ENCODE peak calls at places on chromosome 6, in seven cellular contexts. One of them, this sample, is unnamed. For H3K4me1, the result is how much of the 10 kb centered on the place peaks cover.

GRCh38 chr6:164106345-164106769 is 691.8 kb downstream of the QKI start:
- DNase-seq in MM.1S: no peak
- DNase-seq in ovary: no peak
- DNase-seq in spleen: no peak
- DNase-seq in aorta: no peak
- DNase-seq in right cardiac atrium: peak
- DNase-seq in SJSA1: no peak
- DNase-seq in this sample: peak

GRCh38 chr6:5851261-5851757 is 155.4 kb downstream of the NRN1 start:
- DNase-seq in MM.1S: peak
- DNase-seq in ovary: no peak
- DNase-seq in spleen: peak
- DNase-seq in aorta: peak
- DNase-seq in right cardiac atrium: peak
- DNase-seq in SJSA1: no peak
- DNase-seq in this sample: peak

GRCh38 chr6:16698988-16699868 is 62.0 kb downstream of the ATXN1 start:
- DNase-seq in MM.1S: no peak
- DNase-seq in ovary: no peak
- DNase-seq in spleen: no peak
- DNase-seq in aorta: no peak
- DNase-seq in right cardiac atrium: no peak
- DNase-seq in SJSA1: no peak
- DNase-seq in this sample: no peak

GRCh38 chr6:21731411-21732031 is 138.0 kb downstream of the SOX4 start:
- DNase-seq in MM.1S: no peak
- DNase-seq in ovary: no peak
- DNase-seq in spleen: no peak
- DNase-seq in aorta: no peak
- DNase-seq in right cardiac atrium: no peak
- DNase-seq in SJSA1: peak
- DNase-seq in this sample: no peak

GRCh38 chr6:53469163-53469562 is 75.7 kb downstream of the GCLC start:
- DNase-seq in MM.1S: no peak
- DNase-seq in ovary: no peak
- DNase-seq in spleen: no peak
- DNase-seq in aorta: no peak
- DNase-seq in right cardiac atrium: no peak
- DNase-seq in SJSA1: no peak
- DNase-seq in this sample: no peak

GRCh38 chr6:43488667-43489276 is 11.4 kb downstream of the TJAP1 start:
- DNase-seq in MM.1S: no peak
- DNase-seq in ovary: no peak
- DNase-seq in spleen: no peak
- DNase-seq in aorta: no peak
- DNase-seq in right cardiac atrium: no peak
- DNase-seq in SJSA1: no peak
- DNase-seq in this sample: no peak

GRCh38 chr6:155171747-155172191 is 92.0 kb upstream of the CLDN20 start:
- DNase-seq in MM.1S: no peak
- DNase-seq in ovary: no peak
- DNase-seq in spleen: no peak
- DNase-seq in aorta: no peak
- DNase-seq in right cardiac atrium: no peak
- DNase-seq in SJSA1: no peak
- DNase-seq in this sample: no peak

GRCh38 chr6:29506446-29507067 is 18.8 kb upstream of the MAS1L start:
- DNase-seq in MM.1S: no peak
- DNase-seq in ovary: no peak
- DNase-seq in spleen: no peak
- DNase-seq in aorta: no peak
- DNase-seq in right cardiac atrium: no peak
- DNase-seq in SJSA1: no peak
- DNase-seq in this sample: no peak

GRCh38 chr6:71766796-71767195 is 119.6 kb upstream of the RIMS1 start:
- DNase-seq in MM.1S: no peak
- DNase-seq in ovary: no peak
- DNase-seq in spleen: no peak
- DNase-seq in aorta: no peak
- DNase-seq in right cardiac atrium: no peak
- DNase-seq in SJSA1: no peak
- DNase-seq in this sample: no peak

GRCh38 chr6:87789198-87789899 is 87.3 kb upstream of the AKIRIN2 start:
- DNase-seq in MM.1S: no peak
- DNase-seq in ovary: no peak
- DNase-seq in spleen: no peak
- DNase-seq in aorta: no peak
- DNase-seq in right cardiac atrium: peak
- DNase-seq in SJSA1: peak
- DNase-seq in this sample: no peak

DNA sequence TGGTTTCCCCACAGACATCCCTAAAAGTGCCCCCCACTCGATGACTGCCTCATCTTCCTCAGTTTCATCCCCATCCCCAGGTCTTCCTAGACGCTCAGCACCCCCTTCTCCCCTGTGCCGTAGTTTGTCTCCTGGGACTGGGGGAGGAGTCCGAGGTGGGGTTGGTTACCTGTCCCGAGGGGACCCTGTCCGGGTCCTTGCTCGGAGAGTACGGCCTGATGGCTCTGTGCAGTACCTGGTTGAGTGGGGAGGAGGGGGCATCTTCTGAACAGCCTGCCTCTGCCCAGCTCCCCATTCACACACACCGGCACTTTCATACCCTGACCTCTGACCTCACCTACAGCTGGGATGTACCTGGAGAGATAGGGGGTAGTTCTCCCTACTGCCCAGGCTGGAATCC is 2.1 kb downstream of the CUTA start:
- DNase-seq in MM.1S: no peak
- DNase-seq in ovary: no peak
- DNase-seq in spleen: peak
- DNase-seq in aorta: no peak
- DNase-seq in right cardiac atrium: no peak
- DNase-seq in SJSA1: no peak
- DNase-seq in this sample: no peak
- H3K4me1 ChIP-seq in MM.1S: under half
- H3K4me1 ChIP-seq in ovary: under half
- H3K4me1 ChIP-seq in spleen: half or more
- H3K4me1 ChIP-seq in aorta: under half
- H3K4me1 ChIP-seq in right cardiac atrium: under half
- H3K4me1 ChIP-seq in SJSA1: under half
- H3K4me1 ChIP-seq in this sample: half or more

GRCh38 chr6:117506180-117506835 is 23.8 kb downstream of the DCBLD1 start:
- DNase-seq in MM.1S: no peak
- DNase-seq in ovary: no peak
- DNase-seq in spleen: no peak
- DNase-seq in aorta: no peak
- DNase-seq in right cardiac atrium: no peak
- DNase-seq in SJSA1: peak
- DNase-seq in this sample: no peak
- H3K4me1 ChIP-seq in MM.1S: half or more
- H3K4me1 ChIP-seq in ovary: under half
- H3K4me1 ChIP-seq in spleen: under half
- H3K4me1 ChIP-seq in aorta: under half
- H3K4me1 ChIP-seq in right cardiac atrium: under half
- H3K4me1 ChIP-seq in SJSA1: half or more
- H3K4me1 ChIP-seq in this sample: under half

GRCh38 chr6:15350386-15351083 is 104.7 kb downstream of the JARID2 start:
- DNase-seq in MM.1S: no peak
- DNase-seq in ovary: no peak
- DNase-seq in spleen: no peak
- DNase-seq in aorta: no peak
- DNase-seq in right cardiac atrium: no peak
- DNase-seq in SJSA1: no peak
- DNase-seq in this sample: no peak

GRCh38 chr6:15351631-15352030 is 105.8 kb downstream of the JARID2 start:
- DNase-seq in MM.1S: no peak
- DNase-seq in ovary: peak
- DNase-seq in spleen: no peak
- DNase-seq in aorta: peak
- DNase-seq in right cardiac atrium: peak
- DNase-seq in SJSA1: peak
- DNase-seq in this sample: no peak

GRCh38 chr6:15355683-15356099 is 109.8 kb downstream of the JARID2 start:
- DNase-seq in MM.1S: no peak
- DNase-seq in ovary: no peak
- DNase-seq in spleen: no peak
- DNase-seq in aorta: no peak
- DNase-seq in right cardiac atrium: no peak
- DNase-seq in SJSA1: no peak
- DNase-seq in this sample: no peak

GRCh38 chr6:15352229-15352628 is 106.4 kb downstream of the JARID2 start:
- DNase-seq in MM.1S: no peak
- DNase-seq in ovary: no peak
- DNase-seq in spleen: no peak
- DNase-seq in aorta: no peak
- DNase-seq in right cardiac atrium: no peak
- DNase-seq in SJSA1: no peak
- DNase-seq in this sample: no peak

DNA sequence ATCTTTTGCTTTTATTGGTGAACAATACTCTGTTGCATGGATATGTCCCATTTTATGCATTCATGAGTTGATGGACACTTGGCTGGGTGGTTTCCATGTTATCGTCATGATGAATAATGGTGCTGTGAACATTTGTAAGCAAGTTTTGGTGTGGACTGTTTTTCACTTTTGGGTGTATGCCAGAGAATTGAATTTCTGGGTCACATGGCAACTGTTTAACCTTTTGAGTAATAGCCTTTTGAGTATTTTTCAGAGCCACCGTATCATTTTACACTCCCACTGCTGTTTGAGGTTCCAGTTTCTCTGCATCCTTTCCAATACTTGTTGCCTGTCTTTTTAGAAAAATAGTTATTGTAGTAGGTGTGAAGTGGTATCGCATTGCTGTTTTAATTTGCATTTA is 107.0 kb downstream of the JARID2 start:
- DNase-seq in MM.1S: no peak
- DNase-seq in ovary: no peak
- DNase-seq in spleen: no peak
- DNase-seq in aorta: no peak
- DNase-seq in right cardiac atrium: no peak
- DNase-seq in SJSA1: no peak
- DNase-seq in this sample: no peak
- H3K4me1 ChIP-seq in MM.1S: under half
- H3K4me1 ChIP-seq in ovary: under half
- H3K4me1 ChIP-seq in spleen: half or more
- H3K4me1 ChIP-seq in aorta: under half
- H3K4me1 ChIP-seq in right cardiac atrium: under half
- H3K4me1 ChIP-seq in SJSA1: under half
- H3K4me1 ChIP-seq in this sample: half or more

GRCh38 chr6:31655349-31656237 is at the start of gene APOM:
- DNase-seq in MM.1S: no peak
- DNase-seq in ovary: no peak
- DNase-seq in spleen: no peak
- DNase-seq in aorta: no peak
- DNase-seq in right cardiac atrium: no peak
- DNase-seq in SJSA1: no peak
- DNase-seq in this sample: no peak

GRCh38 chr6:31651602-31652191 is 764 bp downstream of the BAG6 start:
- DNase-seq in MM.1S: peak
- DNase-seq in ovary: no peak
- DNase-seq in spleen: no peak
- DNase-seq in aorta: no peak
- DNase-seq in right cardiac atrium: no peak
- DNase-seq in SJSA1: no peak
- DNase-seq in this sample: no peak

GRCh38 chr6:31654574-31655348 is 933 bp upstream of the APOM start:
- DNase-seq in MM.1S: no peak
- DNase-seq in ovary: no peak
- DNase-seq in spleen: no peak
- DNase-seq in aorta: no peak
- DNase-seq in right cardiac atrium: no peak
- DNase-seq in SJSA1: no peak
- DNase-seq in this sample: no peak

GRCh38 chr6:31657406-31658157 is 1.9 kb downstream of the APOM start:
- DNase-seq in MM.1S: no peak
- DNase-seq in ovary: no peak
- DNase-seq in spleen: no peak
- DNase-seq in aorta: no peak
- DNase-seq in right cardiac atrium: no peak
- DNase-seq in SJSA1: no peak
- DNase-seq in this sample: no peak

GRCh38 chr6:31652925-31653724 is 664 bp upstream of the BAG6 start:
- DNase-seq in MM.1S: peak
- DNase-seq in ovary: peak
- DNase-seq in spleen: peak
- DNase-seq in aorta: peak
- DNase-seq in right cardiac atrium: peak
- DNase-seq in SJSA1: peak
- DNase-seq in this sample: peak
- H3K4me1 ChIP-seq in MM.1S: under half
- H3K4me1 ChIP-seq in ovary: under half
- H3K4me1 ChIP-seq in spleen: half or more
- H3K4me1 ChIP-seq in aorta: under half
- H3K4me1 ChIP-seq in right cardiac atrium: under half
- H3K4me1 ChIP-seq in SJSA1: under half
- H3K4me1 ChIP-seq in this sample: under half

GRCh38 chr6:35035481-35036030 is 105.6 kb downstream of the TCP11 start:
- DNase-seq in MM.1S: no peak
- DNase-seq in ovary: no peak
- DNase-seq in spleen: no peak
- DNase-seq in aorta: no peak
- DNase-seq in right cardiac atrium: no peak
- DNase-seq in SJSA1: no peak
- DNase-seq in this sample: no peak
- H3K4me1 ChIP-seq in MM.1S: under half
- H3K4me1 ChIP-seq in ovary: under half
- H3K4me1 ChIP-seq in spleen: half or more
- H3K4me1 ChIP-seq in aorta: under half
- H3K4me1 ChIP-seq in right cardiac atrium: under half
- H3K4me1 ChIP-seq in SJSA1: under half
- H3K4me1 ChIP-seq in this sample: half or more

DNA sequence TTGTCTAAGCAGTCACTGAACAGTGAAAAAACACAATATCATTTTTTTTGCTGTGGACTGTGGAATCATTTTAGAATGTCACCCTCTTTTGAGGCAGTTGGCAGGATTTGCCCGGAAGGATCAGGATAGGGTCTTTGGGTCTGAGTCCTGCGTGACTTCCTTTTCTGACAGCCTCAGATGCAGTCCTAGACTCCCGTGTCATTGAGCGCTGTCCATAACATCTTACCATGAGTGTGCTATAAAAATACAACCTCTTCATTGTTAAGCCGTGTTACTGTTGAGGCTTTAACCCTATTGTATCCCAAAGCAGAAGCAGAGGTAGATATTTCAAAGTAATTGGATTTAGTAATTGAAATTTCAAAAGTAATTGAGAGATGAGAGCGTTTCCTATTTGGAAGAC is 30.6 kb downstream of the ARID1B start:
- DNase-seq in MM.1S: no peak
- DNase-seq in ovary: no peak
- DNase-seq in spleen: no peak
- DNase-seq in aorta: no peak
- DNase-seq in right cardiac atrium: no peak
- DNase-seq in SJSA1: no peak
- DNase-seq in this sample: no peak
- H3K4me1 ChIP-seq in MM.1S: under half
- H3K4me1 ChIP-seq in ovary: under half
- H3K4me1 ChIP-seq in spleen: half or more
- H3K4me1 ChIP-seq in aorta: under half
- H3K4me1 ChIP-seq in right cardiac atrium: under half
- H3K4me1 ChIP-seq in SJSA1: under half
- H3K4me1 ChIP-seq in this sample: under half

This sample was measured in heart right ventricle.